ENCODE peak calls at places on chromosomes 6 and 20, in five cellular contexts. One of them, this sample, is unnamed.

GRCh38 chr20:31580706-31581105 is 24.4 kb upstream of the ID1 start:
- DNase-seq in IMR-90: no peak
- DNase-seq in colonic mucosa: no peak
- DNase-seq in fibroblast of lung: no peak
- DNase-seq in brain microvascular endothelial cell: no peak
- DNase-seq in this sample: no peak

GRCh38 chr20:10679269-10679668 is 5.5 kb upstream of the JAG1 start:
- DNase-seq in IMR-90: peak
- DNase-seq in colonic mucosa: no peak
- DNase-seq in fibroblast of lung: peak
- DNase-seq in brain microvascular endothelial cell: no peak
- DNase-seq in this sample: no peak

GRCh38 chr6:157550114-157550989 is 169.4 kb downstream of the ZDHHC14 start:
- DNase-seq in IMR-90: no peak
- DNase-seq in fibroblast of lung: no peak
- DNase-seq in brain microvascular endothelial cell: no peak
- DNase-seq in colonic mucosa: no peak
- DNase-seq in this sample: no peak

GRCh38 chr6:18491303-18492090 is 104.3 kb downstream of the RNF144B start:
- DNase-seq in colonic mucosa: no peak
- DNase-seq in fibroblast of lung: peak
- DNase-seq in brain microvascular endothelial cell: no peak
- DNase-seq in IMR-90: no peak
- DNase-seq in this sample: no peak

GRCh38 chr6:159075506-159076100 is 30.8 kb upstream of the TAGAP start:
- DNase-seq in colonic mucosa: peak
- DNase-seq in fibroblast of lung: no peak
- DNase-seq in IMR-90: no peak
- DNase-seq in brain microvascular endothelial cell: peak
- DNase-seq in this sample: no peak

GRCh38 chr6:157728183-157728881 is 94.7 kb upstream of the SNX9 start:
- DNase-seq in IMR-90: no peak
- DNase-seq in brain microvascular endothelial cell: no peak
- DNase-seq in fibroblast of lung: no peak
- DNase-seq in colonic mucosa: peak
- DNase-seq in this sample: no peak

GRCh38 chr20:24452498-24453133 is 16.8 kb upstream of the SYNDIG1 start:
- DNase-seq in colonic mucosa: no peak
- DNase-seq in brain microvascular endothelial cell: no peak
- DNase-seq in IMR-90: no peak
- DNase-seq in fibroblast of lung: no peak
- DNase-seq in this sample: no peak

GRCh38 chr20:14264869-14265268 is 72.5 kb downstream of the FLRT3 start:
- DNase-seq in brain microvascular endothelial cell: peak
- DNase-seq in colonic mucosa: no peak
- DNase-seq in IMR-90: peak
- DNase-seq in fibroblast of lung: peak
- DNase-seq in this sample: peak

GRCh38 chr6:147699637-147700036 is 191.1 kb downstream of the SAMD5 start:
- DNase-seq in brain microvascular endothelial cell: peak
- DNase-seq in colonic mucosa: no peak
- DNase-seq in fibroblast of lung: peak
- DNase-seq in IMR-90: peak
- DNase-seq in this sample: peak

GRCh38 chr20:46063652-46064054 is 26.1 kb downstream of the NCOA5 start:
- DNase-seq in colonic mucosa: no peak
- DNase-seq in fibroblast of lung: no peak
- DNase-seq in IMR-90: no peak
- DNase-seq in brain microvascular endothelial cell: no peak
- DNase-seq in this sample: no peak

GRCh38 chr20:62792940-62793756 is 3.1 kb upstream of the MRGBP start:
- DNase-seq in fibroblast of lung: no peak
- DNase-seq in brain microvascular endothelial cell: no peak
- DNase-seq in colonic mucosa: no peak
- DNase-seq in IMR-90: no peak
- DNase-seq in this sample: no peak

GRCh38 chr6:160160929-160161646 is 39.5 kb downstream of the SLC22A1 start:
- DNase-seq in IMR-90: no peak
- DNase-seq in brain microvascular endothelial cell: no peak
- DNase-seq in fibroblast of lung: no peak
- DNase-seq in colonic mucosa: no peak
- DNase-seq in this sample: no peak

GRCh38 chr6:160163425-160163824 is 41.8 kb downstream of the SLC22A1 start:
- DNase-seq in brain microvascular endothelial cell: no peak
- DNase-seq in IMR-90: no peak
- DNase-seq in fibroblast of lung: no peak
- DNase-seq in colonic mucosa: no peak
- DNase-seq in this sample: no peak

GRCh38 chr6:160162167-160162566 is 40.6 kb downstream of the SLC22A1 start:
- DNase-seq in IMR-90: no peak
- DNase-seq in fibroblast of lung: no peak
- DNase-seq in brain microvascular endothelial cell: no peak
- DNase-seq in colonic mucosa: no peak
- DNase-seq in this sample: no peak

GRCh38 chr6:160161647-160161986 is 40.0 kb downstream of the SLC22A1 start:
- DNase-seq in fibroblast of lung: no peak
- DNase-seq in colonic mucosa: no peak
- DNase-seq in brain microvascular endothelial cell: no peak
- DNase-seq in IMR-90: no peak
- DNase-seq in this sample: no peak

DNA sequence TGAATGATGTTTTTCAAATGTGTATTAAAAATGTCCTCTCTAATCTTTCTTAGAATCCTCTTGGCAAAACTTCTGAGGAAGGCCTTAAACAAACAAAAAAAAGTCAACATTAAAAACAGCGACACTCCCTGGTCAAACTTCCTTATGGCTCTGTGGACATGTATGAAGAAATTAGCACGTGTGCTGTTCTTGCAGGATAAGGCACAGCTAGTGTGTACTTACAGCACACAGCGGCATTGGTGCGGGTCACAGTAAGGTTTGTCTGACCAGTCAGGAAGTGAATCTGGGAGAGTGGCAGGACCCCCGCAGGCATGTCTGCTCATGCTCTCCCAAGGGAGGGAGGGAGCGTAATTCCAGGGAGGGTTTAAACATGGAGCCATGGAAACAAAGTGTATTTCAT is 38.8 kb downstream of the SLC22A1 start:
- DNase-seq in brain microvascular endothelial cell: peak
- DNase-seq in IMR-90: peak
- DNase-seq in colonic mucosa: peak
- DNase-seq in fibroblast of lung: no peak
- DNase-seq in this sample: no peak
- TF ChIP-seq CTCF in brain microvascular endothelial cell: peak
- TF ChIP-seq CTCF in IMR-90: peak
- TF ChIP-seq CTCF in colonic mucosa: no peak
- TF ChIP-seq CTCF in fibroblast of lung: no peak
- TF ChIP-seq CTCF in this sample: peak

DNA sequence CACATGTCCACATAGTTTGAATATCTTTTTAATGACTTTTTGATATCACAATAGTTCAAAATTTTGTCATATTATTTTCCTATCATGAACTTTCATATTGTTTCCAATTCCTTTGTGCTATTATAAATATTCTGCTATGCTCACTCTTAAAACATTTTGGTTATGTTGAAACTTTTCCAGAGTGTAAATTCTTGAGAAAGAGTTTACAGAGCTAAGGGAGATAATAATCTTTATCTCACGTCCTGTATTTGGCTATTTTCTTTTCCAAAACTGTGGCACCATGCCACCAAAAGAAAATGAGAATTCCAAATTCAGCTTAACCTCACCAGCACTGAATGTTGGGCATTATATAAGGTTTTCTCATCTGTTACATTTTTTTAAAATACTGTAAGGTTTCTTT is 210.9 kb downstream of the TFAP2B start:
- DNase-seq in colonic mucosa: no peak
- DNase-seq in fibroblast of lung: peak
- DNase-seq in brain microvascular endothelial cell: peak
- DNase-seq in IMR-90: no peak
- DNase-seq in this sample: no peak
- H3K4me3 ChIP-seq in colonic mucosa: no peak
- H3K4me3 ChIP-seq in fibroblast of lung: no peak
- H3K4me3 ChIP-seq in brain microvascular endothelial cell: no peak
- H3K4me3 ChIP-seq in IMR-90: no peak
- H3K4me3 ChIP-seq in this sample: no peak

DNA sequence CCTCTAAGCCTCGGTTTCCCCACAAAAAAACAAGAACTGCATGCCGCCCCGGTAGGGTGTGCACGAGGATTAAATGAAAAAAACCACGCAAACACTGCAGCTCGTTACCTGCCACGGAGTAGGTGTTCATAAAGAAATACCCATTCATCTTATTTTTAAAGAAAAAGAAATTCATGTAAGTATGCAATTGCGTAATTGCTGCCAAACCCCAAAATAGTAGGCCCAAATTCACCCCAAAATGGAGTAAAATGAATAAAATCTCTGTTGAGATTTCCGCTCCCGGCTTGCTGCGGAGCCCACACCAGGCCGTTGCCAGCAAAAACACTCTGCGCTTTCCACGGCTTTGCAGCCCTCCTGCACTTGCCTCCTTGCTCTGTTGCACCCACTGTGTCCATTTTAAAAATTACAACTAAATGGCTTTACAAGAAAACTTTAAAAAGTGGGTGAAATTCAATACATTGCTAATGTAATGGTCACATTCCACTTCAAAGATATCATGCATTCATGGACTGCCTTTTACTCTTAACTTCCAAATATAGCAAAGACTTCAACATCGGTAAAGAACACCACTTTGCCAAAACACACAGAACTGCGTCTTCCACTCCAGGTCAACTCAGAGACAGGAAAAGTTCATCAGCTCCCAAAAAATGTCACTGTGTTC is 125.0 kb downstream of the ZMYND8 start:
- DNase-seq in brain microvascular endothelial cell: peak
- DNase-seq in IMR-90: peak
- DNase-seq in colonic mucosa: no peak
- DNase-seq in fibroblast of lung: peak
- DNase-seq in this sample: peak
- TF ChIP-seq CTCF in brain microvascular endothelial cell: peak
- TF ChIP-seq CTCF in IMR-90: peak
- TF ChIP-seq CTCF in colonic mucosa: no peak
- TF ChIP-seq CTCF in fibroblast of lung: no peak
- TF ChIP-seq CTCF in this sample: peak

GRCh38 chr6:34169897-34170296 is 24.0 kb upstream of the GRM4 start:
- DNase-seq in colonic mucosa: no peak
- DNase-seq in fibroblast of lung: no peak
- DNase-seq in brain microvascular endothelial cell: no peak
- DNase-seq in IMR-90: no peak
- DNase-seq in this sample: no peak

GRCh38 chr6:34172961-34173775 is 27.3 kb upstream of the GRM4 start:
- DNase-seq in brain microvascular endothelial cell: no peak
- DNase-seq in IMR-90: no peak
- DNase-seq in fibroblast of lung: no peak
- DNase-seq in colonic mucosa: no peak
- DNase-seq in this sample: no peak

GRCh38 chr6:34174846-34175399 is 29.0 kb upstream of the GRM4 start:
- DNase-seq in brain microvascular endothelial cell: no peak
- DNase-seq in IMR-90: no peak
- DNase-seq in colonic mucosa: no peak
- DNase-seq in fibroblast of lung: no peak
- DNase-seq in this sample: no peak

GRCh38 chr6:34170341-34170740 is 24.5 kb upstream of the GRM4 start:
- DNase-seq in brain microvascular endothelial cell: no peak
- DNase-seq in IMR-90: peak
- DNase-seq in colonic mucosa: no peak
- DNase-seq in fibroblast of lung: no peak
- DNase-seq in this sample: no peak
- H3K4me3 ChIP-seq in brain microvascular endothelial cell: no peak
- H3K4me3 ChIP-seq in IMR-90: no peak
- H3K4me3 ChIP-seq in colonic mucosa: no peak
- H3K4me3 ChIP-seq in fibroblast of lung: no peak
- H3K4me3 ChIP-seq in this sample: no peak

GRCh38 chr6:55512904-55513303 is 66.1 kb downstream of the HMGCLL1 start:
- DNase-seq in brain microvascular endothelial cell: no peak
- DNase-seq in colonic mucosa: no peak
- DNase-seq in fibroblast of lung: no peak
- DNase-seq in IMR-90: no peak
- DNase-seq in this sample: no peak
- TF ChIP-seq CTCF in brain microvascular endothelial cell: no peak
- TF ChIP-seq CTCF in colonic mucosa: no peak
- TF ChIP-seq CTCF in fibroblast of lung: no peak
- TF ChIP-seq CTCF in IMR-90: no peak
- TF ChIP-seq CTCF in this sample: peak

GRCh38 chr20:21670981-21671380 is 34.5 kb upstream of the PAX1 start:
- DNase-seq in fibroblast of lung: no peak
- DNase-seq in colonic mucosa: no peak
- DNase-seq in IMR-90: no peak
- DNase-seq in brain microvascular endothelial cell: no peak
- DNase-seq in this sample: no peak
- H3K4me3 ChIP-seq in fibroblast of lung: no peak
- H3K4me3 ChIP-seq in colonic mucosa: no peak
- H3K4me3 ChIP-seq in IMR-90: no peak
- H3K4me3 ChIP-seq in brain microvascular endothelial cell: no peak
- H3K4me3 ChIP-seq in this sample: no peak

DNA sequence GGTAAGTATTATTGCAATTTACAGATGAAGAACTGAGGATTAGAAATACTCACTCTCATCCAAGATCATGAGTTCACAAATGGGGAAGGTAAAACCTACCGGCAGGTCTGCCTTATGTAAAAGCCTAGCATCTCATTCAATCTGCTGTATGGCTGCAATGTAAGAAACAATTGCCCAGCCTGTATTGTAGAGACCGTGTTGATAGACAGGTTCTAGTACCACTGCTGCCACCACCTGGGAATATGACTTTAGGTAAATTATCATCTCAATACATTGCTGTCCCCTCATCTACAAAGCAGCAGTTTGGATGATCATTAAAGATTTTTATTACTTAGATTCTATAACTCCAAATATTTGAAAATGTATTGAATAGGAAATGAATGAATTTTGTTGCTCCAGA is 23.3 kb upstream of the ARHGAP18 start:
- DNase-seq in colonic mucosa: no peak
- DNase-seq in IMR-90: no peak
- DNase-seq in fibroblast of lung: no peak
- DNase-seq in brain microvascular endothelial cell: no peak
- DNase-seq in this sample: no peak
- TF ChIP-seq CTCF in colonic mucosa: no peak
- TF ChIP-seq CTCF in IMR-90: no peak
- TF ChIP-seq CTCF in fibroblast of lung: no peak
- TF ChIP-seq CTCF in brain microvascular endothelial cell: no peak
- TF ChIP-seq CTCF in this sample: no peak

GRCh38 chr6:12060780-12061619 is 48.9 kb downstream of the HIVEP1 start:
- DNase-seq in brain microvascular endothelial cell: peak
- DNase-seq in colonic mucosa: peak
- DNase-seq in IMR-90: peak
- DNase-seq in fibroblast of lung: peak
- DNase-seq in this sample: no peak
- H3K4me3 ChIP-seq in brain microvascular endothelial cell: peak
- H3K4me3 ChIP-seq in colonic mucosa: no peak
- H3K4me3 ChIP-seq in IMR-90: no peak
- H3K4me3 ChIP-seq in fibroblast of lung: no peak
- H3K4me3 ChIP-seq in this sample: no peak

This sample was measured in AG09309.